ENCODE peak calls at places on chromosome 1, in nine cellular contexts. Y, C, Q, M, X, L, N, O and W are unnamed samples.

GRCh38 chr1:202182040-202182877 is 11.3 kb upstream of the LGR6 start:
- DNase-seq in Y (no peak), C (no peak), Q (no peak), M (no peak), X (no peak), L (no peak), N (no peak), O (no peak), W (no peak)

GRCh38 chr1:54359393-54360162 is 46.6 kb downstream of the SSBP3 start:
- DNase-seq in Y (no peak), C (no peak), Q (no peak), M (no peak), X (no peak), L (no peak), N (no peak), O (no peak), W (no peak)

GRCh38 chr1:15802234-15802965 is 5.0 kb downstream of the UQCRHL start:
- DNase-seq in Y (no peak), C (no peak), Q (peak), M (peak), X (no peak), L (no peak), N (no peak), O (no peak), W (no peak)

GRCh38 chr1:29397256-29397590 is 160.9 kb downstream of the PTPRU start:
- DNase-seq in Y (no peak), C (no peak), Q (no peak), M (no peak), X (no peak), L (no peak), N (no peak), O (no peak), W (no peak)

GRCh38 chr1:111290640-111291039 is at the start of gene CHIA:
- DNase-seq in Y (no peak), C (no peak), Q (no peak), M (peak), X (no peak), L (no peak), N (peak), O (peak), W (no peak)

GRCh38 chr1:116556289-116557006 is 14.4 kb downstream of the CD58 start:
- DNase-seq in Y (peak), C (peak), Q (peak), M (peak), X (peak), L (no peak), N (no peak), O (peak), W (peak)

GRCh38 chr1:11400567-11400966 is 78.4 kb upstream of the DISP3 start:
- DNase-seq in Y (no peak), C (no peak), Q (no peak), M (no peak), X (no peak), L (no peak), N (no peak), O (no peak), W (no peak)

GRCh38 chr1:81974222-81974841 is 173.6 kb downstream of the ADGRL2 start:
- DNase-seq in Y (peak), C (no peak), Q (no peak), M (no peak), X (no peak), L (no peak), N (no peak), O (no peak), W (no peak)

GRCh38 chr1:51548986-51549619 is 30.0 kb upstream of the EPS15 start:
- DNase-seq in Y (no peak), C (no peak), Q (no peak), M (no peak), X (no peak), L (no peak), N (no peak), O (no peak), W (no peak)

GRCh38 chr1:155007253-155007828 is 4.7 kb downstream of the ZBTB7B start:
- DNase-seq in Y (no peak), C (peak), Q (no peak), M (no peak), X (peak), L (no peak), N (peak), O (no peak), W (no peak)

GRCh38 chr1:116474921-116475849 is 95.6 kb downstream of the CD58 start:
- DNase-seq in Y (peak), C (peak), Q (no peak), M (no peak), X (no peak), L (no peak), N (peak), O (no peak), W (no peak)

GRCh38 chr1:210558302-210558701 is 229.6 kb downstream of the HHAT start:
- DNase-seq in Y (peak), C (no peak), Q (peak), M (peak), X (no peak), L (peak), N (peak), O (no peak), W (no peak)

GRCh38 chr1:229452956-229453801 is 19.3 kb upstream of the ACTA1 start:
- DNase-seq in Y (peak), C (no peak), Q (peak), M (peak), X (no peak), L (no peak), N (no peak), O (peak), W (peak)

GRCh38 chr1:232983817-232984567 is 33.6 kb downstream of the NTPCR start:
- DNase-seq in Y (no peak), C (no peak), Q (no peak), M (no peak), X (no peak), L (no peak), N (no peak), O (no peak), W (no peak)

GRCh38 chr1:221891708-221892107 is 149.8 kb upstream of the DUSP10 start:
- DNase-seq in Y (no peak), C (no peak), Q (no peak), M (no peak), X (no peak), L (no peak), N (no peak), O (peak), W (no peak)

GRCh38 chr1:11339346-11340247 is 66.6 kb downstream of the UBIAD1 start:
- DNase-seq in Y (peak), C (peak), Q (no peak), M (no peak), X (no peak), L (no peak), N (peak), O (no peak), W (no peak)

GRCh38 chr1:192439373-192440025 is 122.7 kb downstream of the RGS21 start:
- DNase-seq in Y (peak), C (no peak), Q (peak), M (peak), X (no peak), L (no peak), N (no peak), O (peak), W (no peak)

GRCh38 chr1:67664048-67664447 is 21.0 kb upstream of the GADD45A start:
- DNase-seq in Y (no peak), C (no peak), Q (no peak), M (no peak), X (no peak), L (no peak), N (no peak), O (peak), W (no peak)

GRCh38 chr1:47776554-47777156 is 220.5 kb downstream of the TRABD2B start:
- DNase-seq in Y (no peak), C (no peak), Q (no peak), M (no peak), X (no peak), L (no peak), N (no peak), O (no peak), W (no peak)

GRCh38 chr1:70941563-70941962 is 106.1 kb downstream of the PTGER3 start:
- DNase-seq in Y (no peak), C (no peak), Q (no peak), M (no peak), X (no peak), L (no peak), N (no peak), O (no peak), W (no peak)

GRCh38 chr1:184383772-184384323 is 3.0 kb upstream of the C1orf21 start:
- DNase-seq in Y (no peak), C (no peak), Q (no peak), M (no peak), X (no peak), L (no peak), N (no peak), O (no peak), W (no peak)

GRCh38 chr1:83901547-83902155 is 97.3 kb downstream of the TTLL7 start:
- DNase-seq in Y (peak), C (peak), Q (peak), M (peak), X (peak), L (no peak), N (peak), O (peak), W (peak)

GRCh38 chr1:83910461-83910860 is 88.5 kb downstream of the TTLL7 start:
- DNase-seq in Y (no peak), C (no peak), Q (no peak), M (no peak), X (no peak), L (no peak), N (no peak), O (peak), W (no peak)

GRCh38 chr1:83909687-83910086 is 89.2 kb downstream of the TTLL7 start:
- DNase-seq in Y (no peak), C (no peak), Q (no peak), M (peak), X (no peak), L (no peak), N (no peak), O (peak), W (no peak)

GRCh38 chr1:83900530-83900929 is 98.4 kb downstream of the TTLL7 start:
- DNase-seq in Y (no peak), C (no peak), Q (peak), M (peak), X (no peak), L (no peak), N (no peak), O (peak), W (no peak)

DNA sequence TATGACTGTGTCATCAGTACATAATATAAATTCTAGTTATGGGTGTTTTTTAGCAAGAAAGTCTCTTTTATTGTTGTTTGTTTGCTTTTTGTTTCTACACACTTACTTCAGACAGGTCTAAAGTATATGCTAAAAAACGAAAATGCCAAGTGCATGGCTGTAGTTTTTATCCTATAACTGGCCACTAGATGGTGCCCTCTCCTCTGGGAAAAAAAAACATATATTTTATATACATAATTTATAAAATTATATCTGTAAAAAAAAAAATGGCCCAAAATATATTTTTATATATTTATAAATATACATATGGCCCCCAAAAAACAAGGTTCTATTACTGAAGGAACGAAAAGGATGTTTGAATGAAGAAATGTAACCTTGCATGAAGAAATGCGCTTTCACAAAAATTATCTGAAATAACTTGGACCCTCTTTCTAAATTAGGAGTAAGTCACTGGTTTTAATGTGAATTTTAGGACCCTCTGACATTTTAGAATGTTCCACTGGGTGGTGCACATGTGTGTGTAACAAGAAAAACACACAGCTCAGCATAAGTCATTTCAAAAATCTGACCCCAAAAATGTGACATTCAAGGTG is 93.5 kb downstream of the TTLL7 start:
- DNase-seq in Y (peak), C (peak), Q (peak), M (no peak), X (no peak), L (no peak), N (no peak), O (peak), W (no peak)
- TF ChIP-seq CTCF in Y (peak), C (peak), Q (peak), M (peak), X (peak), L (no peak), N (peak), O (peak), W (peak)

GRCh38 chr1:2210084-2210653 is 15.6 kb upstream of the FAAP20 start:
- DNase-seq in Y (no peak), C (no peak), Q (no peak), M (no peak), X (no peak), L (peak), N (no peak), O (no peak), W (no peak)

GRCh38 chr1:2210786-2211185 is 16.2 kb upstream of the FAAP20 start:
- DNase-seq in Y (no peak), C (no peak), Q (no peak), M (no peak), X (no peak), L (peak), N (no peak), O (no peak), W (no peak)

GRCh38 chr1:2212542-2213491 is 15.3 kb upstream of the SKI start:
- DNase-seq in Y (peak), C (peak), Q (peak), M (peak), X (peak), L (peak), N (peak), O (peak), W (no peak)

GRCh38 chr1:2213576-2214505 is 14.3 kb upstream of the SKI start:
- DNase-seq in Y (peak), C (peak), Q (peak), M (peak), X (peak), L (peak), N (peak), O (peak), W (no peak)

GRCh38 chr1:2212167-2212541 is 16.0 kb upstream of the SKI start:
- DNase-seq in Y (no peak), C (no peak), Q (no peak), M (no peak), X (no peak), L (no peak), N (no peak), O (no peak), W (no peak)
- H3K4me3 ChIP-seq in Y (no peak), C (no peak), Q (peak), M (peak), X (peak), L (peak), N (peak), O (peak), W (no peak)

DNA sequence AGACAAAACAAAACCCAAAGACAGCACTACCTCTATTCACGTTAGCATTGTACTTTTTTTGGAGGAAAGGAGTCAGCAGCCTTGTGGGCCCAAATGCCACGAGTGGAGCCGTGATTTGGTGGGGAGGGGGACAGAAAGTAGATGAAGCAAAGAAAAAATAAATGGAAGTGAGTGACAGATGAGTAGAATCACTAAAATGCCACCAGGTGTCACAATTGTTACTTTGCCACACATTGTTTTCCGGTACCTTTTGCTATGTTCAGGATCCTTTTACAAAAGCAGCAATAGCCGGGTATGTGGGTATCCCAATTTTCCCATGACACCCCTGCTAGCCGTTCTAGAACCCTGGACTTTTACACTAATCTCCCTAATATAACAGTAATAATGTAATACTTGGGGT is 85.0 kb upstream of the AK4 start:
- DNase-seq in Y (no peak), C (no peak), Q (no peak), M (no peak), X (no peak), L (no peak), N (no peak), O (no peak), W (no peak)
- TF ChIP-seq CTCF in Y (peak), C (no peak), Q (no peak), M (no peak), X (no peak), L (no peak), N (no peak), O (no peak), W (peak)

GRCh38 chr1:108646661-108647269 is 14.1 kb downstream of the HENMT1 start:
- DNase-seq in Y (peak), C (peak), Q (peak), M (peak), X (peak), L (no peak), N (peak), O (peak), W (no peak)
- H3K4me3 ChIP-seq in Y (no peak), C (no peak), Q (no peak), M (no peak), X (no peak), L (no peak), N (no peak), O (no peak), W (no peak)

GRCh38 chr1:175823401-175823800 is 80.0 kb upstream of the TNR start:
- DNase-seq in Y (no peak), C (no peak), Q (no peak), M (no peak), X (no peak), L (no peak), N (no peak), O (no peak), W (no peak)

GRCh38 chr1:175822575-175822974 is 79.2 kb upstream of the TNR start:
- DNase-seq in Y (no peak), C (no peak), Q (peak), M (peak), X (no peak), L (no peak), N (no peak), O (peak), W (no peak)

GRCh38 chr1:175826705-175827104 is 83.3 kb upstream of the TNR start:
- DNase-seq in Y (no peak), C (no peak), Q (no peak), M (no peak), X (no peak), L (no peak), N (no peak), O (no peak), W (no peak)

GRCh38 chr1:175820456-175820855 is 77.1 kb upstream of the TNR start:
- DNase-seq in Y (no peak), C (no peak), Q (no peak), M (no peak), X (no peak), L (no peak), N (no peak), O (no peak), W (no peak)

DNA sequence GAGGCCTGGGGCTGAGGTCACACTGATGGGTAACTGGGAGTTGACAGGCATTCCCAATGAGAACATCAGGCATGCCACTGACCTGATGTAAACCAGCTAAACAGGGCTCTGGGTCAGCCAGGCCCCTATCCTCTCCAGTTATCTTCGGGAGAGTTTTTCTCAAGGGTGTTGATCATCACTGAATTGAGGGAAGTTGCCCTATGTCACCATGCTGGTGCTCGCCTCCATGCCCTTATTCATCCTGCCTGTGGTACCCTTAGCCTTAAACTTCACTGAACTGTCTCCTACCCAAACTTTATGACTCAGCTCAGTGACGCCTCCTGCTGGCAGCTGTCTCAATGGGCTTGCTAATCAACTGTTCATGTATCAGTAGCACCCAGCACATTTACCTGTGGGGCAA is 80.7 kb upstream of the TNR start:
- DNase-seq in Y (no peak), C (no peak), Q (no peak), M (no peak), X (no peak), L (no peak), N (peak), O (no peak), W (no peak)
- TF ChIP-seq CTCF in Y (peak), C (no peak), Q (no peak), M (no peak), X (no peak), L (no peak), N (no peak), O (no peak), W (peak)

DNA sequence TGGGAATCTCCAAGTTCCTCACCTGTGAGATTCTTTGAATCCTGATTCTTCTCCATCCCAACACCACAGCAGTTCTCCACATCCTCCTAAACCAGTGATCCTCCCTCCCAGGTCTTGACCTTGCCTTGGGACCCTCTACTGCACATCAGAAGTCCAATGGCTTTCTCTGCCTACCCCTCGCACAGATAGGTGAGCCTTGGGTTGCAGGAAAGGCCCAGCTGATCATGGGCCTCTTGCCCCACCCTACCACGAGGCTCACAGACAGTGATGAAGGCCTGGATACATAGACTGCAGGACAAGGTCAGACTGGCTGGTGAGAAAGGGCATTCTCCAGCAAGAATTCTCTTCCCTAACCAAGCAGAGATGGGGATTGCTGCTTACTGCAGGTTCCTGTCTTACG is 825 bp downstream of the FABP3 start:
- DNase-seq in Y (no peak), C (no peak), Q (no peak), M (no peak), X (no peak), L (no peak), N (no peak), O (no peak), W (no peak)
- H3K4me3 ChIP-seq in Y (no peak), C (no peak), Q (no peak), M (peak), X (no peak), L (no peak), N (no peak), O (no peak), W (no peak)

GRCh38 chr1:31398246-31398645 is 14.8 kb upstream of the SERINC2 start:
- DNase-seq in Y (no peak), C (no peak), Q (no peak), M (no peak), X (no peak), L (no peak), N (no peak), O (no peak), W (no peak)

GRCh38 chr1:31396633-31397351 is 16.2 kb upstream of the SERINC2 start:
- DNase-seq in Y (no peak), C (no peak), Q (no peak), M (peak), X (no peak), L (no peak), N (no peak), O (peak), W (no peak)

GRCh38 chr1:31397360-31398095 is 15.5 kb upstream of the SERINC2 start:
- DNase-seq in Y (no peak), C (no peak), Q (no peak), M (peak), X (no peak), L (no peak), N (no peak), O (peak), W (no peak)

GRCh38 chr1:31400393-31400792 is 12.6 kb upstream of the SERINC2 start:
- DNase-seq in Y (no peak), C (no peak), Q (no peak), M (peak), X (no peak), L (no peak), N (no peak), O (peak), W (no peak)

DNA sequence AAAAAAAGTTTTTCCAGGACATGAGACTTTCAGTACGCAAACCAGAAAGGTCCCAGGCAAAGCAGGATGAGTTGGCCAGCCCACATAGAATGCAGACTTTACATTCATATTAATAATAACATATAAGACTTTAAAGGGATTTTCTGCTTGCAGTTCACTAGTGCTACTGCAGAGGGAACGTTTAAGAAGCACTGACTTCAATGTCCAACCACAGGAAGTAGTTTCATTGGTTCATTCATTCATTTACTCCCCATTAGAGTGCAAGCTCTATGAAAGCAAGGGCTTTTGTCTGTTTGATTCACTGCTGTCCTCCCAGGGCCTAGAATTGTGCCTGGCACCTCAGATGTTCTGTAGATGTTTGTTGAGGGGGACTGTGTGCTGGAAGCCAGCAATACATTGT is 11.8 kb upstream of the SERINC2 start:
- DNase-seq in Y (no peak), C (no peak), Q (no peak), M (no peak), X (no peak), L (no peak), N (no peak), O (no peak), W (no peak)
- TF ChIP-seq CTCF in Y (no peak), C (no peak), Q (peak), M (peak), X (no peak), L (no peak), N (no peak), O (peak), W (no peak)